ENCODE peak calls at places on chromosomes 7 and 10, in four cellular contexts. One of them, this sample, is unnamed.

GRCh38 chr7:6831018-6831725 is 5.1 kb upstream of the CCZ1B start:
- DNase-seq in A549: no peak
- DNase-seq in HL-60: no peak
- DNase-seq in HCT116: no peak
- DNase-seq in this sample: no peak

GRCh38 chr7:25614415-25614814 is 386.1 kb upstream of the NPVF start:
- DNase-seq in A549: no peak
- DNase-seq in HL-60: no peak
- DNase-seq in HCT116: no peak
- DNase-seq in this sample: no peak

GRCh38 chr7:74430961-74431466 is 22.7 kb upstream of the GTF2IRD1 start:
- DNase-seq in A549: no peak
- DNase-seq in HL-60: no peak
- DNase-seq in HCT116: no peak
- DNase-seq in this sample: no peak

GRCh38 chr10:89086801-89087513 is 96.4 kb downstream of the FAS start:
- DNase-seq in A549: peak
- DNase-seq in HL-60: peak
- DNase-seq in HCT116: no peak
- DNase-seq in this sample: no peak

GRCh38 chr7:157549612-157550299 is 213.0 kb downstream of the DNAJB6 start:
- DNase-seq in A549: no peak
- DNase-seq in HL-60: no peak
- DNase-seq in HCT116: no peak
- DNase-seq in this sample: no peak

GRCh38 chr10:132627736-132628512 is 90.3 kb downstream of the INPP5A start:
- DNase-seq in A549: no peak
- DNase-seq in HL-60: peak
- DNase-seq in HCT116: no peak
- DNase-seq in this sample: no peak

GRCh38 chr7:141534757-141535737 is 16.2 kb upstream of the AGK start:
- DNase-seq in A549: no peak
- DNase-seq in HL-60: no peak
- DNase-seq in HCT116: no peak
- DNase-seq in this sample: no peak

GRCh38 chr7:115099906-115100305 is 178.0 kb downstream of the MDFIC start:
- DNase-seq in A549: peak
- DNase-seq in HL-60: no peak
- DNase-seq in HCT116: no peak
- DNase-seq in this sample: no peak

GRCh38 chr7:4479367-4480039 is 202.6 kb upstream of the FOXK1 start:
- DNase-seq in A549: peak
- DNase-seq in HL-60: peak
- DNase-seq in HCT116: peak
- DNase-seq in this sample: peak

GRCh38 chr7:30252885-30253795 is 31.3 kb upstream of the ZNRF2 start:
- DNase-seq in A549: no peak
- DNase-seq in HL-60: no peak
- DNase-seq in HCT116: no peak
- DNase-seq in this sample: no peak

GRCh38 chr10:120613180-120613579 is 156.2 kb downstream of the PLPP4 start:
- DNase-seq in A549: no peak
- DNase-seq in HL-60: no peak
- DNase-seq in HCT116: no peak
- DNase-seq in this sample: no peak

GRCh38 chr10:37975407-37975991 is 948 bp downstream of the ZNF25 start:
- DNase-seq in A549: peak
- DNase-seq in HL-60: peak
- DNase-seq in HCT116: no peak
- DNase-seq in this sample: no peak

GRCh38 chr10:10209152-10209551 is 808.5 kb upstream of the CELF2 start:
- DNase-seq in A549: no peak
- DNase-seq in HL-60: no peak
- DNase-seq in HCT116: no peak
- DNase-seq in this sample: no peak

GRCh38 chr7:50092579-50093411 is at the start of gene ZPBP:
- DNase-seq in A549: peak
- DNase-seq in HL-60: peak
- DNase-seq in HCT116: peak
- DNase-seq in this sample: peak

GRCh38 chr10:21535494-21535818 is 1.4 kb downstream of the MLLT10 start:
- DNase-seq in A549: no peak
- DNase-seq in HL-60: no peak
- DNase-seq in HCT116: no peak
- DNase-seq in this sample: no peak

GRCh38 chr10:69874464-69874863 is 72.8 kb downstream of the COL13A1 start:
- DNase-seq in A549: peak
- DNase-seq in HL-60: no peak
- DNase-seq in HCT116: no peak
- DNase-seq in this sample: peak

GRCh38 chr7:128459394-128459878 is 3.8 kb downstream of the HILPDA start:
- DNase-seq in A549: peak
- DNase-seq in HL-60: peak
- DNase-seq in HCT116: peak
- DNase-seq in this sample: no peak
- TF ChIP-seq REST in A549: no peak
- TF ChIP-seq REST in HL-60: no peak
- TF ChIP-seq REST in HCT116: no peak
- TF ChIP-seq REST in this sample: no peak

GRCh38 chr7:22574756-22575517 is 74.9 kb upstream of the STEAP1B start:
- DNase-seq in A549: no peak
- DNase-seq in HL-60: no peak
- DNase-seq in HCT116: no peak
- DNase-seq in this sample: no peak

GRCh38 chr7:22578048-22578770 is 78.2 kb upstream of the STEAP1B start:
- DNase-seq in A549: peak
- DNase-seq in HL-60: no peak
- DNase-seq in HCT116: no peak
- DNase-seq in this sample: no peak

GRCh38 chr7:22579961-22580360 is 80.0 kb upstream of the STEAP1B start:
- DNase-seq in A549: no peak
- DNase-seq in HL-60: no peak
- DNase-seq in HCT116: no peak
- DNase-seq in this sample: no peak

GRCh38 chr7:22581099-22581498 is 81.1 kb upstream of the STEAP1B start:
- DNase-seq in A549: no peak
- DNase-seq in HL-60: peak
- DNase-seq in HCT116: no peak
- DNase-seq in this sample: no peak

GRCh38 chr7:22576941-22577927 is 77.2 kb upstream of the STEAP1B start:
- DNase-seq in A549: peak
- DNase-seq in HL-60: peak
- DNase-seq in HCT116: no peak
- DNase-seq in this sample: no peak
- TF ChIP-seq REST in A549: no peak
- TF ChIP-seq REST in HL-60: no peak
- TF ChIP-seq REST in HCT116: no peak
- TF ChIP-seq REST in this sample: no peak

DNA sequence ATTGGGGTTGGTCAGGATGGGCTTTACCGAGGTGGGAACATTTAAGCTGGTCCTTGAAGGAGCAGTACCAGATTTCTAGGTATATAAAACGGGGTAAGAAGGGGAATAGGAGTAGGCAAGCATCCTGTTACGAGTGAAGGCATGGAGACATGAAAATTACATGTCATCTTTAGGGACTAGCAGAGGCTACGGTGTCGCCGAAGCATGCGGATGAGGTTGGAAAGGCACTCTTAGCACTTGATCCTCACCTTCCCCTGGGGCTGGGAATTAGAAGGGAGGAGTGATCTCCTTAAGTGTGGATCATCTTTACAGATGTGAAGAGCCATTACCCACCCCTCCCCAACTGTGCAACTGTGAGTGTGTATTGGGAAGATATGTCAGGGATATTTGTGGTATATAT is 13.8 kb upstream of the ZRANB1 start:
- DNase-seq in A549: no peak
- DNase-seq in HL-60: no peak
- DNase-seq in HCT116: no peak
- DNase-seq in this sample: no peak
- TF ChIP-seq REST in A549: no peak
- TF ChIP-seq REST in HL-60: no peak
- TF ChIP-seq REST in HCT116: no peak
- TF ChIP-seq REST in this sample: no peak

GRCh38 chr10:77511498-77512218 is 126.0 kb downstream of the KCNMA1 start:
- DNase-seq in A549: no peak
- DNase-seq in HL-60: no peak
- DNase-seq in HCT116: no peak
- DNase-seq in this sample: no peak

GRCh38 chr10:77513220-77513619 is 124.4 kb downstream of the KCNMA1 start:
- DNase-seq in A549: no peak
- DNase-seq in HL-60: no peak
- DNase-seq in HCT116: no peak
- DNase-seq in this sample: no peak

GRCh38 chr10:77516575-77516974 is 121.0 kb downstream of the KCNMA1 start:
- DNase-seq in A549: no peak
- DNase-seq in HL-60: no peak
- DNase-seq in HCT116: no peak
- DNase-seq in this sample: no peak

GRCh38 chr10:77512219-77512578 is 125.4 kb downstream of the KCNMA1 start:
- DNase-seq in A549: no peak
- DNase-seq in HL-60: no peak
- DNase-seq in HCT116: no peak
- DNase-seq in this sample: no peak

GRCh38 chr10:77513783-77514331 is 123.8 kb downstream of the KCNMA1 start:
- DNase-seq in A549: peak
- DNase-seq in HL-60: no peak
- DNase-seq in HCT116: peak
- DNase-seq in this sample: peak
- TF ChIP-seq REST in A549: no peak
- TF ChIP-seq REST in HL-60: no peak
- TF ChIP-seq REST in HCT116: no peak
- TF ChIP-seq REST in this sample: no peak

GRCh38 chr7:139340037-139340807 is 915 bp upstream of the FMC1 start:
- DNase-seq in A549: peak
- DNase-seq in HL-60: peak
- DNase-seq in HCT116: peak
- DNase-seq in this sample: peak
- TF ChIP-seq REST in A549: no peak
- TF ChIP-seq REST in HL-60: no peak
- TF ChIP-seq REST in HCT116: no peak
- TF ChIP-seq REST in this sample: no peak

This sample was measured in Panc1.